ENCODE peak calls at places on chromosomes 7 and 10, in eight cellular contexts. H, Z, Q, V, N, X, K and B are unnamed samples.

GRCh38 chr10:132319853-132320669 is 11.9 kb upstream of the LRRC27 start:
- DNase-seq in H (peak), N (peak), V (peak), X (peak), Z (no peak), Q (no peak), K (peak), B (no peak)

GRCh38 chr10:125011926-125012705 is 70.2 kb downstream of the ZRANB1 start:
- DNase-seq in Q (peak), H (peak), N (no peak), K (peak), X (no peak), V (no peak), Z (no peak), B (no peak)

GRCh38 chr7:71735961-71736556 is 604.1 kb downstream of the GALNT17 start:
- DNase-seq in Z (peak), K (peak), X (peak), N (peak), Q (peak), V (peak), H (no peak), B (peak)

GRCh38 chr7:91685544-91685943 is 195.0 kb downstream of the MTERF1 start:
- DNase-seq in V (peak), Q (no peak), K (no peak), X (no peak), Z (no peak), N (peak), H (no peak), B (no peak)

GRCh38 chr7:27207348-27207985 is 7.6 kb upstream of the HOXA13 start:
- DNase-seq in K (no peak), N (no peak), V (no peak), Z (no peak), Q (no peak), H (no peak), X (no peak), B (no peak)

GRCh38 chr10:102555781-102556328 is 52.1 kb downstream of the SUFU start:
- DNase-seq in V (peak), Z (no peak), H (no peak), K (no peak), Q (no peak), N (no peak), X (no peak), B (no peak)

GRCh38 chr7:150406311-150406564 is 27.1 kb downstream of the ZNF775 start:
- DNase-seq in Z (no peak), V (no peak), X (no peak), K (peak), N (no peak), H (peak), Q (no peak), B (peak)

GRCh38 chr7:131956864-131957263 is 400.4 kb upstream of the PODXL start:
- DNase-seq in V (no peak), N (no peak), Q (no peak), X (no peak), Z (no peak), H (no peak), K (no peak), B (no peak)

GRCh38 chr7:3250725-3251124 is 50.3 kb upstream of the SDK1 start:
- DNase-seq in Z (no peak), H (no peak), N (no peak), K (no peak), Q (no peak), X (no peak), V (no peak), B (no peak)

GRCh38 chr7:129829677-129830631 is 122.8 kb downstream of the UBE2H start:
- DNase-seq in K (peak), N (peak), Z (peak), Q (peak), V (peak), X (peak), H (peak), B (peak)

GRCh38 chr10:43824934-43825333 is 176.3 kb upstream of the ZNF32 start:
- DNase-seq in Q (no peak), V (peak), Z (no peak), X (peak), H (no peak), N (no peak), K (peak), B (no peak)

GRCh38 chr10:62851449-62851848 is 35.3 kb upstream of the EGR2 start:
- DNase-seq in Z (peak), N (peak), H (no peak), K (no peak), Q (no peak), V (peak), X (no peak), B (peak)

GRCh38 chr7:158650821-158651225 is 53.8 kb downstream of the NCAPG2 start:
- DNase-seq in H (no peak), N (no peak), V (peak), X (no peak), Q (no peak), K (no peak), Z (no peak), B (peak)

GRCh38 chr7:48114115-48114514 is 25.1 kb downstream of the UPP1 start:
- DNase-seq in Z (no peak), V (no peak), N (no peak), H (peak), Q (no peak), X (no peak), K (no peak), B (no peak)

GRCh38 chr7:55133630-55134392 is 115.0 kb downstream of the EGFR start:
- DNase-seq in N (peak), Z (no peak), H (no peak), X (peak), K (peak), Q (no peak), V (peak), B (no peak)

GRCh38 chr10:8787649-8788048 is 733.2 kb downstream of the GATA3 start:
- DNase-seq in V (no peak), H (no peak), K (no peak), N (no peak), Z (no peak), X (no peak), Q (no peak), B (no peak)

GRCh38 chr7:151062399-151063211 is 3.2 kb downstream of the SLC4A2 start:
- DNase-seq in X (peak), Q (peak), H (no peak), K (peak), N (peak), Z (peak), V (peak), B (no peak)

GRCh38 chr7:34748244-34749039 is 90.4 kb downstream of the NPSR1 start:
- DNase-seq in Z (no peak), Q (peak), K (no peak), V (peak), H (peak), X (peak), N (no peak), B (no peak)

GRCh38 chr7:33873981-33874750 is 31.2 kb upstream of the BMPER start:
- DNase-seq in N (no peak), Z (no peak), K (no peak), V (peak), H (no peak), X (no peak), Q (no peak), B (no peak)

GRCh38 chr10:129694633-129695356 is 227.8 kb downstream of the MGMT start:
- DNase-seq in Q (no peak), H (no peak), V (peak), X (peak), Z (no peak), N (no peak), K (no peak), B (no peak)

GRCh38 chr10:128854965-128855364 is 612.1 kb upstream of the MGMT start:
- DNase-seq in H (no peak), V (no peak), X (peak), Z (peak), Q (peak), N (no peak), K (peak), B (no peak)

GRCh38 chr7:22853138-22853537 is 30.5 kb upstream of the TOMM7 start:
- DNase-seq in H (no peak), Q (no peak), N (no peak), Z (no peak), K (no peak), X (no peak), V (no peak), B (no peak)

GRCh38 chr7:97835296-97836138 is 36.7 kb downstream of the ASNS start:
- DNase-seq in H (no peak), Z (peak), V (peak), K (no peak), Q (peak), N (peak), X (peak), B (peak)

GRCh38 chr10:1044146-1044545 is 4.8 kb downstream of the IDI1 start:
- DNase-seq in H (no peak), Z (no peak), Q (no peak), V (no peak), X (no peak), K (no peak), N (no peak), B (no peak)

GRCh38 chr10:1047937-1048336 is 982 bp downstream of the IDI1 start:
- DNase-seq in X (no peak), Q (no peak), Z (no peak), V (no peak), K (no peak), H (no peak), N (peak), B (no peak)

GRCh38 chr10:1044964-1045363 is 4.0 kb downstream of the IDI1 start:
- DNase-seq in X (no peak), Q (no peak), Z (no peak), N (no peak), V (peak), K (no peak), H (no peak), B (no peak)

GRCh38 chr10:1043532-1043995 is 5.4 kb downstream of the IDI1 start:
- DNase-seq in N (no peak), Q (peak), V (peak), H (peak), X (peak), K (no peak), Z (no peak), B (no peak)

GRCh38 chr10:1045415-1045814 is 3.5 kb downstream of the IDI1 start:
- DNase-seq in X (no peak), Z (no peak), K (no peak), N (no peak), H (no peak), Q (no peak), V (no peak), B (no peak)
- H3K4me3 ChIP-seq in X (no peak), Z (no peak), K (no peak), N (peak), H (no peak), Q (no peak), V (no peak), B (no peak)

DNA sequence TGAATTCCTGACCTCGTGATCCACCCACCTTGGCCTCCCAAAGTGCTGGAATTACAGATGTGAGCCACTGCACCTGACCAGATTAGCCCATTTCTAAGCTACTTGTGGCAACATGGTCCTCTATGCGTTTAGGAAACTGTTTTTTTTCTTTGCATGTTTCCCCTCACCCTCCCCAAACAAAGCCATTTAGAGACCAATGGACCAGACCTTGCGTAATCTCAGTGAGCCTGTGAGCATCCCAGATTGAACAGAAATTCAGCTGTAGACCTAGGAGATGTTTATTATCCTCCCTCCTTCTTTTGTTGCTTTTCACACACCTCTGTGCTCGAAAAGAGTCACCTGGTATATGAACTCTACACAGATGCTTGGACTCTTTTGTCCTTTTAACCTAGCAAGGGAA is 28.5 kb upstream of the CAMK1D start:
- DNase-seq in K (no peak), V (no peak), H (no peak), Z (no peak), N (no peak), X (no peak), Q (no peak), B (no peak)
- H3K4me3 ChIP-seq in K (no peak), V (no peak), H (no peak), Z (no peak), N (no peak), X (no peak), Q (no peak), B (no peak)

DNA sequence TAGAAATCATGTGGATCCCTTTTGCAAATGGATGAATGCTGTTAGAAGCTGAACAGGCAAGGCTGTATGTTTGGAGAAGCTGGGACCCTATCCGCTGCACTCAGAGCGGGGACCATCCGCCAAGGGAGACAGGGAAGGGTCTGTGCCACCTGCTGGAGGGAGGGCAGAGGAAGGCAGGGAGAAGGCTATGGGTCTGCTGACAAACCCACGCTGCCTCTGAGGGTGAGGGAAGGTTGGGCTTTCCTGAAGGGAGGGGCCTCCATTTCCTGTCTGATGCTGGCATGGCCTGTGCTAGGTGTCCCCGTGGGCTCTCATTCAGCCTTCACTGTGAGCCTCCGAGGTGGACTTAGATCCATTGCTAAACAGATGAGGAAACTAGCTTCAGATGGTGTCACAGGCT is 5.3 kb upstream of the CRHR2 start:
- DNase-seq in Q (no peak), H (no peak), X (no peak), V (no peak), K (no peak), Z (no peak), N (no peak), B (no peak)
- H3K4me3 ChIP-seq in Q (no peak), H (no peak), X (no peak), V (no peak), K (no peak), Z (no peak), N (no peak), B (no peak)

DNA sequence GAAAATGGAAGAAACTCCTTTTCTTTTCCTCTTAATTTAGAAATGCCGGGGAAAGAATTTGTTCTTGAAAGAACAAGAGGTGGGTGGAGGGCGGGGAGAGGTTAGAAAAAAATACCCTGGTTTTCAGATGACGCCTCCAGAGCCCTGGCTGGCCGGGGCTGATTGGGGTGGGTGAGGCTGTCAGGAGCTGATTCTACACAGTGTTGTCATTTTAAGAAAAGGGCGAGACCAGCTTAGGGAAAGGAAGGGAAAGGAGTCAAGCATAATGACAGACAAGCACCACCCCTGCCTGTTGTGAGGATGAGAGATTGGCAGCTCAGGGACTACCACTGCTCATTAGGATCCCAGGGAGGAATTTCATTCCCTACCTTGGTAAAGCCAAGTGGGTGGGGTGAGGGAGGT is 9.9 kb upstream of the FAM180A start:
- DNase-seq in K (peak), Z (no peak), N (no peak), V (peak), Q (no peak), H (no peak), X (peak), B (no peak)
- H3K4me3 ChIP-seq in K (no peak), Z (no peak), N (no peak), V (peak), Q (peak), H (no peak), X (no peak), B (no peak)

DNA sequence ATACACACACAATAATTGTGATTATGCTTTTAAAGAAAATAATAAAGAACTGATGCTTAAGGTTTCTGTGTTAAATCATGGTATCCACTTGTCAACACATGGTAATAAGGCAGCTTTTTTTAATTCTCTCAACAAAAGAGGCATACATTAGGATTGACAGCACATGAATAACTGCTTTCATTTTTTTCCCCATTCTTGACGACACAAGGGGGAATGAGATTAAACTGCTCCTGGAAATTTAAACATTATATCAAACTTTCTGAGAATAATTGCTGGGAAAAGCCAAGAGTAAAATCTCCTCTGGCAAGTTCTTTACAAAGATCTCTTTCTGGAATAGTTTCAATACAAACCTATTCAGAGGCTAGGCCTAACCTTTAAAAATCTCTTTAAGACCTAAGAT is 99.0 kb upstream of the GPR22 start:
- DNase-seq in H (no peak), Z (no peak), Q (no peak), N (no peak), K (no peak), V (no peak), X (no peak), B (no peak)
- H3K4me3 ChIP-seq in H (no peak), Z (no peak), Q (no peak), N (no peak), K (no peak), V (no peak), X (no peak), B (no peak)